ENCODE peak calls at places on chromosomes 11 and 22, in nine cellular contexts. M is CD8-positive, alpha-beta T cell; H is HCT116; C is upper lobe of right lung; L is PC-9; I is mesendoderm; O is psoas muscle; F is right lobe of liver; U is H7. A is an unnamed sample.

GRCh38 chr22:39463931-39464390 is 7.1 kb downstream of the MGAT3 start:
- DNase-seq in H (no peak), U (no peak), O (peak), C (peak), M (no peak), L (peak), F (peak), I (no peak), A (no peak)

GRCh38 chr11:116826751-116827431 is 2.8 kb upstream of the APOC3 start:
- DNase-seq in I (no peak), H (no peak), L (no peak), O (no peak), U (no peak), F (peak), C (no peak), M (no peak), A (no peak)

GRCh38 chr11:35144103-35144741 is 5.3 kb downstream of the CD44 start:
- DNase-seq in O (no peak), U (no peak), L (peak), H (no peak), F (no peak), C (peak), M (peak), I (no peak), A (no peak)

GRCh38 chr11:118615282-118615979 is 8.0 kb downstream of the PHLDB1 start:
- DNase-seq in M (no peak), U (peak), O (peak), I (peak), F (peak), C (peak), H (no peak), L (peak), A (peak)

GRCh38 chr11:4041731-4042391 is 52.7 kb upstream of the RRM1 start:
- DNase-seq in F (no peak), I (peak), L (no peak), O (peak), H (no peak), M (no peak), C (no peak), U (no peak), A (no peak)

GRCh38 chr11:75380716-75381420 is 18.4 kb upstream of the RPS3 start:
- DNase-seq in L (peak), U (no peak), H (no peak), O (no peak), F (no peak), I (peak), C (no peak), M (no peak), A (no peak)

GRCh38 chr11:121500717-121501116 is 48.0 kb upstream of the SORL1-AS1 start:
- DNase-seq in L (no peak), O (no peak), M (no peak), U (no peak), C (no peak), F (no peak), I (no peak), H (no peak), A (no peak)

GRCh38 chr11:110121204-110121603 is 28.0 kb downstream of the ZC3H12C start:
- DNase-seq in U (no peak), H (no peak), M (no peak), C (no peak), F (no peak), L (no peak), O (no peak), I (no peak), A (no peak)

GRCh38 chr11:35779409-35779808 is 116.8 kb downstream of the TRIM44 start:
- DNase-seq in L (no peak), O (no peak), U (no peak), F (no peak), C (no peak), H (no peak), M (no peak), I (no peak), A (no peak)

GRCh38 chr11:57458410-57459111 is 1.8 kb upstream of the RTN4RL2 start:
- DNase-seq in O (peak), C (peak), U (peak), H (no peak), L (no peak), I (peak), F (peak), M (peak), A (no peak)

GRCh38 chr11:35305670-35306382 is 113.5 kb downstream of the SLC1A2 start:
- DNase-seq in M (peak), I (peak), F (no peak), C (no peak), U (peak), O (no peak), L (no peak), H (peak), A (peak)

GRCh38 chr11:117933930-117934329 is 4.7 kb upstream of the TMPRSS13 start:
- DNase-seq in M (no peak), H (no peak), O (no peak), L (no peak), F (no peak), U (peak), C (no peak), I (peak), A (no peak)

GRCh38 chr22:42805016-42805997 is 51.8 kb downstream of the ARFGAP3 start:
- DNase-seq in U (peak), L (no peak), M (no peak), C (peak), F (peak), H (no peak), O (peak), I (no peak), A (no peak)

GRCh38 chr22:44711236-44711560 is 9.2 kb downstream of the PRR5 start:
- DNase-seq in O (no peak), M (no peak), C (no peak), F (no peak), L (no peak), H (no peak), I (no peak), U (peak), A (no peak)

GRCh38 chr22:45485271-45485670 is 17.4 kb upstream of the FBLN1 start:
- DNase-seq in F (no peak), O (no peak), I (no peak), H (no peak), U (no peak), L (no peak), C (peak), M (no peak), A (no peak)

GRCh38 chr11:62333768-62334167 is 3.5 kb upstream of the ASRGL1 start:
- DNase-seq in L (no peak), H (no peak), M (no peak), O (no peak), I (no peak), F (no peak), U (no peak), C (no peak), A (no peak)

GRCh38 chr11:62337682-62338181 is 484 bp downstream of the ASRGL1 start:
- DNase-seq in C (peak), H (no peak), O (peak), M (peak), F (peak), U (peak), I (peak), L (no peak), A (no peak)

GRCh38 chr11:62336949-62337681 is at the start of gene ASRGL1:
- DNase-seq in H (peak), F (peak), I (peak), M (peak), L (peak), C (peak), U (peak), O (peak), A (peak)

GRCh38 chr11:62340269-62340901 is 3.1 kb downstream of the ASRGL1 start:
- DNase-seq in O (peak), U (peak), C (no peak), H (peak), I (peak), L (no peak), M (peak), F (peak), A (peak)

DNA sequence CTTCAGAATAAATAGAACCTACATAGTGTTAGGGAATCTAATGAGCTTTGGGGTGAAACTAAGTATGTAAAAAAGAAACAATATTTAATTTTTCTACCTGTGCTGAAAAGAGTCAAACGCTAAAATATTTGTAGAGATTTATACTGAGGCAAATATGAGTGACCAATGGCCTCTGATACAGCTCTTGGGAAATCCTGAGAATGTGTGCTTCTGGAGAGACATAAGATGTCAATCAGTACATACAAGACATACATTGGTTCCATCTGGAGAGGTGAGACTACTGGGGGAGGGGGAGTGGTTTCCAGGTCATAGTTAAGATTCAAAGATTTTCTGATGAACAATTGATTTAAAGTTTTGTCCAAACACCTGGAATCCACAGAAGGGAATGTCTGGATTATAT is 970 bp downstream of the ASRGL1 start:
- DNase-seq in H (no peak), F (no peak), L (no peak), U (no peak), O (no peak), C (no peak), M (no peak), I (no peak), A (no peak)
- H3K4me3 ChIP-seq in H (peak), F (peak), L (peak), U (peak), O (peak), C (peak), M (peak), I (no peak), A (peak)

DNA sequence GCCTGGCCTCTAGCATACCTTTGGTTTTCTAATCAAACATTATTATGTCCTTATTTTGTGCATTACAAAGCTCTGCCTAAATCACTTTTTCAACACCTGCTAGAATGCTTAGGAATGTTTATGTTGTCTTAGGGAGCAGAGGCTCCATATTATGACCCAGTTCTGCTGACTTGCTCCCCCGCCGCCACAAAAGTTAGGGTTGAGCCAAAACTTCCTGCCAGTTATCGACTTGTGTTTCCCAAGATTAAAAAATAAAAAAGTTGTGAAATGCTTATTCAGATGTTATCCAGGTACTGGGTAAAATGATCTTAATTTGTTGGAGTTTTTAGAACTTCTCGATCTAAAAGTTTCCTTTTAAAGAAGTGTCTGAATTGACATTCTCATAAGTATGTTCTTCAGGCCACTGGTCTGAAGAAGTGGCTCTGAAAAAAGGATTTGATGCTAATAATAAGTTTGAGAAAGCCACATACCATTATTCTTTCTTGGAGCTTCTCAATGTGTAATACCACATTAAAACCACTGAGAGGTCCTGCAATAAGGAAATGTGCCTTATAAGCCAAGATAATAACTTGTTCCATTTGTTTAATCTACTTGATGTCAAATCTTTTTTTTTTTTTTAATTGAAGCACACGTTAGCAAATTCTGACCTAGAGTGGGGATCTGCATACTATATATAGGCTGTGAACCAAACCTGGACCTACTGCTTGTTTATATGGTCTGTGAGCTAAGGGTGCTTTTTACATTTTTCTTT is 2.2 kb downstream of the RNF185 start:
- DNase-seq in F (peak), U (no peak), L (no peak), I (no peak), C (peak), M (no peak), O (no peak), H (no peak), A (no peak)
- H3K4me3 ChIP-seq in F (no peak), U (no peak), L (no peak), I (no peak), C (peak), M (no peak), O (peak), H (no peak), A (no peak)

GRCh38 chr22:19846620-19847344 is 7.9 kb downstream of the GNB1L start:
- DNase-seq in O (no peak), L (no peak), C (no peak), I (no peak), F (no peak), U (peak), M (no peak), H (no peak), A (no peak)

GRCh38 chr22:19843857-19844422 is 10.7 kb downstream of the GNB1L start:
- DNase-seq in I (no peak), C (no peak), F (no peak), U (peak), O (peak), H (no peak), M (no peak), L (no peak), A (peak)

GRCh38 chr22:19843107-19843856 is 11.4 kb downstream of the GNB1L start:
- DNase-seq in M (no peak), I (no peak), U (peak), F (no peak), C (no peak), H (no peak), L (no peak), O (peak), A (no peak)

GRCh38 chr22:19845369-19845722 is 9.3 kb downstream of the GNB1L start:
- DNase-seq in M (no peak), I (no peak), C (no peak), F (no peak), U (peak), H (no peak), L (no peak), O (no peak), A (no peak)

GRCh38 chr22:19844423-19845368 is 10.0 kb downstream of the GNB1L start:
- DNase-seq in U (peak), O (peak), F (peak), M (no peak), I (no peak), C (peak), L (no peak), H (no peak), A (peak)
- H3K4me3 ChIP-seq in U (no peak), O (no peak), F (no peak), M (peak), I (no peak), C (no peak), L (no peak), H (no peak), A (no peak)

DNA sequence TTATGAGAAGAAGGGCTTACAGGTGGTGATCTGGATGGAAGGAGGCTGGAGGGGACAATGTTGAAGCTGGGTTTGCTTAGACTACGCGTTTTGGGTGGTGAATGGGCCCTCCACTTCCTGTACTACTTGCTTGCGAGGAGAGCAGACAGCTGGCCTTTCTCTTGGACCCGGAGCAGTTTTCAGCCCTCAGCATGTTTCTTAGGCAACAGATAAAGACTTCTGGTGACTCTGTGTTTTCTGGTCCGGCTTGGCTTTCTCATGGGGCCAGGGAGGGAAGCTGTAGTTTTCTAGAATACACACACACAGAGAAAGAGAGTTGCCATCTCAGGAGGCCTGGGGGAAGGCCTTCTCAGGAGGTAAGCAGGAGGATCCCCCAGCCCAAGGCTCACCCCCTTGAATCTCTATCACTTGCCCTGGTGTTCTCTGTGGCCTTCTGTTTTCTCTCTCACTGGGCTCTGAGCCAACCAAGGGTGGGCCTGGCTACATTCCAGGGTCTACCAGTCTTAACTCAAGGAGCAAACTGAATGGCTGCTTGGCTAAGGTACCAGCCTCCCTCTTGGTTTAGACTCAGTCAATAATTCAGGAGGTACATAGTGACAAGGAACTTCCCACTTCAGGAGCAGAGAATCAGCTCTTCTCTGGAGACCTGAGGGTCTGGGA is 2.4 kb downstream of the CCS start:
- DNase-seq in U (no peak), O (no peak), I (no peak), F (no peak), L (no peak), M (no peak), H (no peak), C (no peak), A (no peak)
- H3K4me3 ChIP-seq in U (no peak), O (no peak), I (no peak), F (no peak), L (no peak), M (no peak), H (no peak), C (no peak), A (no peak)

GRCh38 chr11:131546218-131546895 is 175.9 kb downstream of the NTM start:
- DNase-seq in O (no peak), H (no peak), C (no peak), M (no peak), L (peak), F (no peak), I (peak), U (peak), A (no peak)
- H3K4me3 ChIP-seq in O (peak), H (no peak), C (no peak), M (no peak), L (no peak), F (no peak), I (no peak), U (no peak), A (no peak)

DNA sequence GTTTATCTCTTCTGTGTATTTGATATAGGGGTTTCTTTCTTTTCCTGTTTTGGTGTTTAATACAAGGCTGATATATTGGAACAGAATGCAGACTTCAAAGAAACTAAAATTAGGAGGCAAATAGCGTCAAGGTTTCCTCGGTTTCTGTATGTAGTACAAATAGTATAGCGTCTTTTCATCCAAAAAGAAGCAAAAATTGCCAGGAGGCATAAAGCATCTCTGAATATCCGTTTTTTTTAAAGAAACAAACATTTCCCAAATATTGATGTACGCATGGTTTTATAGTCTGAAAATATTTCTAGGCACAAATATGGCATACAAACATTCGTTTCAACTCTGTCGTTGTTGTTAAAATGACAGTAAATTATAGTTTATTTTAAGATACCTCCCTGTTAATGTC is 17.1 kb upstream of the PAX6 start:
- DNase-seq in F (no peak), L (no peak), O (no peak), M (no peak), U (no peak), I (no peak), H (no peak), C (no peak), A (no peak)
- H3K4me3 ChIP-seq in F (no peak), L (no peak), O (no peak), M (no peak), U (no peak), I (no peak), H (no peak), C (no peak), A (no peak)

GRCh38 chr11:11748706-11749365 is 92.9 kb upstream of the USP47 start:
- DNase-seq in F (no peak), U (no peak), C (no peak), H (no peak), M (no peak), O (no peak), L (no peak), I (no peak), A (no peak)
- H3K4me3 ChIP-seq in F (no peak), U (no peak), C (no peak), H (no peak), M (no peak), O (no peak), L (no peak), I (no peak), A (no peak)

GRCh38 chr22:48822278-48823233 is 1005.1 kb downstream of the BRD1 start:
- DNase-seq in F (no peak), M (no peak), C (peak), L (no peak), I (no peak), O (no peak), H (no peak), U (no peak), A (no peak)

GRCh38 chr22:48819991-48820390 is 1007.7 kb downstream of the BRD1 start:
- DNase-seq in M (no peak), L (no peak), H (no peak), O (no peak), C (no peak), F (no peak), I (no peak), U (no peak), A (no peak)

GRCh38 chr22:48819232-48819631 is 1008.4 kb downstream of the BRD1 start:
- DNase-seq in H (no peak), U (no peak), M (no peak), F (no peak), I (no peak), O (no peak), C (no peak), L (no peak), A (no peak)

GRCh38 chr22:48820481-48821345 is 1007.0 kb downstream of the BRD1 start:
- DNase-seq in C (peak), I (no peak), F (no peak), M (no peak), U (peak), H (no peak), O (no peak), L (no peak), A (no peak)

DNA sequence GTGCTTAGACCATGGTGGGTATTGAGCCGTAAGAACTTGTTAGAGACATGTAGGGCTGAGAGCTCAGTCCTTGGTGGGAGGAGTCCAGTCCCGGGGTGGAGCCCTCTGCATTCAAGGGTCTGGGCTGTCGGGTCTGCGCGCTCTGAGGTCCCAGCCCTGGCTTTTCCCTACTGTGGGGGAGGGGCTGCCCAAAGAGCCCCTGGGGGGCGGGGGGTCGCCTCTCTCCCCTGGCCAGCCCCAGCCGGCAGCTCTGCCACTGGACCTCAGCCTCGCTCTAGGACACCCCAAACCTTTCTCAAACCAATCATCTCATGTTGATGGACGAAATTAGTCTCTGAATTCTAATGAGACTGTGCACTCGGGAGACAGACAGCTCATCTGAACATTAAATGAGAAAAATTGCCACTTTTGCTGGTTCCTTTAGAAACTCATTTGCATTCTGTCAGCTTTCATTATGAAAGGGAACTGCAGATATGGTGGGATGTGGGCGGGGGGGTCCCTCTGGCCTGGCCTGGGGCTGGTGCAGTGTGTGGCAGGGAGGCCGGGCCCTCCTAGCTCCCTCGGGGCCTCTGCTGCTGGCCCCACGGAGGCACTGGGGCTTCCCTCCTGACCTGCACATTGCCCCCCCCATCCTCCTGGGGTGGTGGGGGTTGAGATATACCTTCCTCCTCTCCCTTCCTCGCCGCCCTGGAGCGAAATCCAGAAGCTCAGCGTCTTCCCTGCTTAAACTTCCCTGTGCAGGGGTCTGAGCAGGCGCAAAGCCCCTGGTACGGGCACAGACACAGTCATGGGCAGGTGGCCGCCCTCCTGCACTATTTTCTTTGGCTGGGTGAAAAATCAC is 1006.1 kb downstream of the BRD1 start:
- DNase-seq in U (peak), C (no peak), M (no peak), F (no peak), H (no peak), I (no peak), O (no peak), L (no peak), A (no peak)
- H3K4me3 ChIP-seq in U (no peak), C (no peak), M (no peak), F (no peak), H (no peak), I (no peak), O (no peak), L (no peak), A (no peak)